ENCODE peak calls at places on chromosomes 2 and 18, in six cellular contexts. S is sigmoid colon; W is Peyer's patch; X is WERI-Rb-1; P is A673; V is CD8-positive, alpha-beta T cell. U is an unnamed sample. For H3K36me3, the result is how much of the 10 kb centered on the place peaks cover.

GRCh38 chr18:5424903-5425302 is 118.9 kb downstream of the EPB41L3 start:
- DNase-seq in X (no peak), S (no peak), P (peak), V (no peak), W (no peak), U (peak)

GRCh38 chr2:223868005-223868404 is 30.6 kb upstream of the AP1S3 start:
- DNase-seq in S (no peak), P (no peak), V (no peak), X (peak), W (no peak), U (no peak)

GRCh38 chr18:59917422-59917821 is 17.6 kb downstream of the PMAIP1 start:
- DNase-seq in P (no peak), V (no peak), S (no peak), W (no peak), X (no peak), U (no peak)

GRCh38 chr18:63191413-63191812 is 128.2 kb downstream of the BCL2 start:
- DNase-seq in X (no peak), S (no peak), V (no peak), P (no peak), W (no peak), U (no peak)

GRCh38 chr2:98698896-98699295 is 32.0 kb downstream of the MGAT4A start:
- DNase-seq in W (no peak), S (no peak), V (no peak), X (no peak), P (no peak), U (no peak)

GRCh38 chr2:239000089-239000488 is 152.2 kb downstream of the TWIST2 start:
- DNase-seq in S (peak), V (no peak), W (no peak), P (no peak), X (no peak), U (no peak)

GRCh38 chr2:119541476-119541875 is 2.8 kb upstream of the CFAP221 start:
- DNase-seq in X (no peak), S (no peak), V (no peak), W (no peak), P (no peak), U (no peak)

GRCh38 chr2:31980674-31981356 is 30.0 kb downstream of the MEMO1 start:
- DNase-seq in P (peak), W (no peak), S (no peak), V (no peak), X (no peak), U (peak)

GRCh38 chr18:13267517-13267916 is 49.0 kb downstream of the LDLRAD4 start:
- DNase-seq in W (no peak), P (no peak), V (no peak), X (no peak), S (no peak), U (no peak)

GRCh38 chr2:84980263-84980983 is 9.5 kb downstream of the KCMF1 start:
- DNase-seq in W (no peak), X (no peak), P (no peak), S (no peak), V (no peak), U (no peak)

GRCh38 chr2:43210467-43211303 is 15.7 kb downstream of the ZFP36L2 start:
- DNase-seq in S (peak), X (no peak), P (no peak), W (peak), V (peak), U (peak)

GRCh38 chr2:171319164-171319810 is 114.5 kb downstream of the METTL8 start:
- DNase-seq in P (peak), V (peak), S (no peak), X (no peak), W (no peak), U (peak)

GRCh38 chr18:42392416-42392815 is 437.4 kb downstream of the PIK3C3 start:
- DNase-seq in X (no peak), W (no peak), S (no peak), V (no peak), P (no peak), U (no peak)

GRCh38 chr2:11478899-11479605 is 13.1 kb upstream of the E2F6 start:
- DNase-seq in S (no peak), X (no peak), P (no peak), V (no peak), W (no peak), U (no peak)

GRCh38 chr18:32355896-32356295 is 114.8 kb downstream of the GAREM1 start:
- DNase-seq in P (no peak), V (no peak), S (no peak), W (no peak), X (no peak), U (no peak)

GRCh38 chr18:21439453-21439852 is 161.1 kb downstream of the ESCO1 start:
- DNase-seq in S (no peak), W (peak), X (no peak), V (no peak), P (no peak), U (peak)

GRCh38 chr2:168478206-168478605 is 22.1 kb downstream of the CERS6 start:
- DNase-seq in P (no peak), W (no peak), S (no peak), V (no peak), X (no peak), U (no peak)

GRCh38 chr2:169363570-169364150 is 1.3 kb upstream of the LRP2 start:
- DNase-seq in W (peak), S (no peak), X (peak), V (peak), P (no peak), U (no peak)

GRCh38 chr2:36172828-36173227 is 182.8 kb upstream of the CRIM1 start:
- DNase-seq in S (no peak), W (no peak), X (no peak), P (no peak), V (no peak), U (no peak)

GRCh38 chr2:182866461-182867369 is at the start of gene FRZB:
- DNase-seq in P (peak), V (no peak), S (peak), X (peak), W (peak), U (peak)

GRCh38 chr2:219495531-219496122 is 3.1 kb upstream of the GMPPA start:
- DNase-seq in P (peak), S (peak), W (peak), V (peak), X (peak), U (peak)

GRCh38 chr18:79532690-79533058 is 136.9 kb downstream of the NFATC1 start:
- DNase-seq in X (no peak), W (peak), V (no peak), S (no peak), P (no peak), U (no peak)

GRCh38 chr2:74414913-74415761 is 6.3 kb downstream of the C2orf81 start:
- DNase-seq in P (no peak), S (peak), W (peak), X (no peak), V (no peak), U (no peak)

GRCh38 chr2:241272298-241272721 is 43.2 kb downstream of the HDLBP start:
- DNase-seq in X (peak), P (peak), V (peak), S (peak), W (peak), U (no peak)

GRCh38 chr18:13308369-13308768 is 89.8 kb downstream of the LDLRAD4 start:
- DNase-seq in S (no peak), V (peak), W (no peak), P (no peak), X (no peak), U (no peak)

GRCh38 chr18:21179590-21180220 is 62.3 kb upstream of the GREB1L start:
- DNase-seq in P (peak), V (peak), W (peak), S (no peak), X (peak), U (peak)

DNA sequence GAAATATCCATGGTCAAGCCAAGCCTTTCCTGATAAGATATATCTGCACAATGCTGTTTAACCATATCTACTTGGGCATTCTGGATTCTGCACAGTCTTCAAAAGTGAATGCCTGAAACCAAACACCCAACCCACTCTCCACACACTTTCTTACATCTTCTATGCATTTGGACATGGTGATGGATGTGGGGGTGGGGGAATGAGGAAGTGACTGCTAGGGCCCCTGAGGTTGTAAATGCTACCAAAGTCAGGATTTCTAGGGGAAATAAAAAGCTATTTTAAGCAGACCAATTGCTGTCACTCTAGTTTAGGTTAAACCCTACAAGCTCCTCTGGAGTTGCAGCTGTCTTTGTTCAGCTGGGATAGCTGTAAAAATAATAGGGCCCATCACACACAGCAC is 26.7 kb upstream of the TGFA start:
- DNase-seq in W (no peak), X (no peak), V (no peak), S (no peak), P (no peak), U (no peak)
- H3K27ac ChIP-seq in W (no peak), X (no peak), V (no peak), S (no peak), P (no peak), U (no peak)

GRCh38 chr2:127453392-127454171 is 35.4 kb downstream of the PROC start:
- DNase-seq in V (no peak), S (no peak), X (peak), W (no peak), P (peak), U (no peak)
- TF ChIP-seq CTCF in V (no peak), S (no peak), X (peak), W (no peak), P (peak), U (peak)

GRCh38 chr2:60520477-60520876 is 33.0 kb downstream of the BCL11A start:
- DNase-seq in V (no peak), P (no peak), W (no peak), X (no peak), S (no peak), U (no peak)
- H3K36me3 ChIP-seq in V (under half), P (under half), W (under half), X (under half), S (under half), U (under half)

DNA sequence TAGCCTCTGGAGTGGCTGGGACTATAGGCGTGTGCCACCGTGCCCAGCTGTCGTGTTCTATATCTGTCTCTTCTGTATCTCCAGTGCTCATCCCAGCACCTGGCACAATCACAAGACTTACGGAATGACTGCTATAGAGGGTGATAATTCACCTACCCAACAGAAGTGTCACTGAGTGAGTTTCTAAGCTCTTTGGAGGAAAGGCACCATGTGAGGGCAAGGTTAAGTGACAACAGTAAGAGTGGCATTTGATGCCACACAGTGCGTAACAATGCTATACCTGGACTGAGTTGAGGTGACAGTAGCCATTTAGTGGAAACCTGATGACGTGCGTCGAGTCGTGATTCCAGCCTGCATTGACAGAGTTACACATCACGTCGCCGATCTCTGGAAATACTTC is 89.0 kb downstream of the KCTD1 start:
- DNase-seq in X (no peak), P (no peak), W (no peak), S (no peak), V (no peak), U (no peak)
- H3K27ac ChIP-seq in X (no peak), P (no peak), W (no peak), S (no peak), V (no peak), U (peak)

DNA sequence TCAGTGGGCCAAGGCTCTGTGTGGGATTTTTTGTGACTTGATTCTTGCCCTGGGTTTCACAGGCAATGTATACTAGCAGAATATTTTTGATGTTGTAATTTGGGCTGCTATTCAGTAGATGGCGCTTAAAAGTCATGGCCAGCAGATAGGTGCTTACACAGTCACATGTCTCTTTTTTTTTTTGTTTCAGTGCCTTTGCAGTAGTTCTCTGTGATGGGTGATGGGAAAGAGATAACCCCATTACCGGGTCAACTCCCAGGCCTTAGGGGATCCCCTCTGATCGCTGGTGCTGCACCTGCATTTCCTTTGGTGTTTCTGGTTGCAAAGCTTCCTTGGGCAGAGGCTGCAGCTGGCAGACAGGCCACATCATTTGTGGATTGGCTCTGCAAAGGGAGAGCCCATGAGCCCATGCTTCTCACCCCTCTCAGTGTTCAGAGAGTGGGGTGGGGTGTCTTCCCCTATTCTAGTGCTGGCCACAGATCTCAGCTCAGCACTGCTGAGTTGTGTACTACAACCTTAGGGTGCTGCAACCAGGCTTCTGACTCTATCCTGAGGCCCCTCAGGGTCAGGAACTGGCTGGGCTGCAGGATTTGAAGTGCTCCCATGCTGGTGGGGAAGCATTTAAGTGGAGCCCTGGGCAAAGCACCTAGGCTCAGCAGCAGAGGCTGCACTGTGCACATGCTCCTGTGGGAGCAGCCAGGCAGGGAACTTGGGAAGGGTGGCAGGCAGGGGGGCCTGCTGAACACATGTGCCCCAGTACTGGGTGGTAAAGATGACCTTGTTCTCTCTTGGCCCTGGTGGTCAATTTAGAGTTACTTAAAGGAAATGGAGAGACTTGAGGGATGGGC is 219.8 kb upstream of the SPHKAP start:
- DNase-seq in W (no peak), S (no peak), P (peak), X (no peak), V (no peak), U (peak)
- TF ChIP-seq CTCF in W (no peak), S (no peak), P (no peak), X (peak), V (no peak), U (no peak)

DNA sequence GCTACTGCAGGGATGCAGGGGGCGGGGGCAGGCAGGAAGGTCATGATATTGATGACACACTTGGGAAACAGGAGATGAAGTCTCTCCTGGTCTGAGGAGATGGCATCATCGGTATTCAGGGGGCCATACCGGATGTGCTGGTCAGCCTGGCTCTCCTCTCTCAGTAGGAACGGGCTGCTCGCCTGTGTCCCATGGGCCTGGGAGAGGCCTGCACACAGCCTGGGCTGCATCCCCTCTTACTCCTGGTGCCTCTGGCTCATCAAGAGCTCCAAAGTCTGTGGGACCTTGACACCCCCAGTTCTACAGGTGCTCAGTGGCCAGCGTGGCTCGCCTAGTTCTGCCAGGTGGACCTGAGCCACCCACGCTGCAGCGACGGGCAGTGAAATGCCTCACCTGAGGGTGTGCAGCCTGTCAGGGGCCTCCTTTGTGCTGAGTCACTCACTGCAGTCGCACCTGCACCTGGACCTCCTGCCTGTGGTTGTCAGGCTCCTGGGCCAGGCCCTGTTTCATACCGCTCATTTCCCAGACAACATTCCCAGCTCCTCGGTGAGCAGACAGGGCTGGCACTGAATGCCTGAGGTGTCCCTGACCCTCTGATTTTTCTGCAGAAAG is 18.6 kb upstream of the CNDP1 start:
- DNase-seq in W (peak), V (no peak), S (peak), X (no peak), P (no peak), U (no peak)
- H3K36me3 ChIP-seq in W (half or more), V (half or more), S (under half), X (half or more), P (under half), U (half or more)

GRCh38 chr2:150974864-150975263 is 286.8 kb downstream of the RBM43 start:
- DNase-seq in V (no peak), W (no peak), X (no peak), S (no peak), P (no peak), U (no peak)
- H3K27ac ChIP-seq in V (no peak), W (no peak), X (no peak), S (no peak), P (no peak), U (no peak)

U was measured in brain microvascular endothelial cell.